ENCODE peak calls at places on chromosomes 1 and 21, in six cellular contexts. One of them, this sample, is unnamed.
A peak's percentile ranks its signal among the peaks of the same experiment; 100 is the strongest.

GRCh38 chr1:111786669-111787207 is 31.0 kb downstream of the DDX20 start:
- DNase-seq in A549: no peak
- DNase-seq in NB4: no peak
- DNase-seq in body of pancreas: no peak
- DNase-seq in testis: peak; percentile 21
- DNase-seq in tibial nerve: no peak
- DNase-seq in this sample: no peak

GRCh38 chr1:157147906-157148717 is 9.9 kb upstream of the ETV3 start:
- DNase-seq in A549: no peak
- DNase-seq in NB4: peak; percentile 62
- DNase-seq in body of pancreas: no peak
- DNase-seq in testis: no peak
- DNase-seq in tibial nerve: no peak
- DNase-seq in this sample: no peak

GRCh38 chr1:119935373-119935772 is 39.1 kb upstream of the ADAM30 start:
- DNase-seq in A549: no peak
- DNase-seq in NB4: no peak
- DNase-seq in body of pancreas: peak; percentile 60
- DNase-seq in testis: no peak
- DNase-seq in tibial nerve: no peak
- DNase-seq in this sample: no peak

GRCh38 chr21:44440241-44441040 is 14.9 kb upstream of the LRRC3 start:
- DNase-seq in A549: no peak
- DNase-seq in NB4: no peak
- DNase-seq in body of pancreas: no peak
- DNase-seq in testis: no peak
- DNase-seq in tibial nerve: no peak
- DNase-seq in this sample: no peak

GRCh38 chr21:37436180-37436579 is 69.6 kb downstream of the DYRK1A start:
- DNase-seq in A549: no peak
- DNase-seq in NB4: no peak
- DNase-seq in body of pancreas: no peak
- DNase-seq in testis: no peak
- DNase-seq in tibial nerve: no peak
- DNase-seq in this sample: no peak

GRCh38 chr1:225657462-225657989 is 4.6 kb upstream of the ENAH start:
- DNase-seq in A549: no peak
- DNase-seq in NB4: peak; percentile 60
- DNase-seq in body of pancreas: no peak
- DNase-seq in testis: no peak
- DNase-seq in tibial nerve: no peak
- DNase-seq in this sample: no peak

GRCh38 chr21:41043008-41043407 is 125.0 kb upstream of the BACE2 start:
- DNase-seq in A549: no peak
- DNase-seq in NB4: peak; percentile 16
- DNase-seq in body of pancreas: no peak
- DNase-seq in testis: no peak
- DNase-seq in tibial nerve: no peak
- DNase-seq in this sample: no peak

GRCh38 chr1:183646780-183647179 is 6.3 kb downstream of the APOBEC4 start:
- DNase-seq in A549: no peak
- DNase-seq in NB4: peak; percentile 19
- DNase-seq in body of pancreas: no peak
- DNase-seq in testis: no peak
- DNase-seq in tibial nerve: no peak
- DNase-seq in this sample: no peak

GRCh38 chr1:39170731-39171375 is 33.6 kb upstream of the MACF1 start:
- DNase-seq in A549: no peak
- DNase-seq in NB4: no peak
- DNase-seq in body of pancreas: peak; percentile 31
- DNase-seq in testis: no peak
- DNase-seq in tibial nerve: no peak
- DNase-seq in this sample: no peak

GRCh38 chr1:82449671-82450070 is 648.9 kb downstream of the ADGRL2 start:
- DNase-seq in A549: no peak
- DNase-seq in NB4: no peak
- DNase-seq in body of pancreas: no peak
- DNase-seq in testis: no peak
- DNase-seq in tibial nerve: no peak
- DNase-seq in this sample: no peak

GRCh38 chr1:28507247-28507645 is 1.4 kb downstream of the RCC1 start:
- DNase-seq in A549: no peak
- DNase-seq in NB4: peak; percentile 48
- DNase-seq in body of pancreas: no peak
- DNase-seq in testis: no peak
- DNase-seq in tibial nerve: no peak
- DNase-seq in this sample: peak; percentile 50

GRCh38 chr1:36924282-36924791 is 110.0 kb downstream of the GRIK3 start:
- DNase-seq in A549: no peak
- DNase-seq in NB4: peak; percentile 68
- DNase-seq in body of pancreas: peak; percentile 71
- DNase-seq in testis: peak; percentile 75
- DNase-seq in tibial nerve: peak; percentile 27
- DNase-seq in this sample: peak; percentile 59

GRCh38 chr1:17272641-17273040 is 23.7 kb downstream of the PADI3 start:
- DNase-seq in A549: no peak
- DNase-seq in NB4: no peak
- DNase-seq in body of pancreas: no peak
- DNase-seq in testis: no peak
- DNase-seq in tibial nerve: no peak
- DNase-seq in this sample: no peak

GRCh38 chr1:921011-921837 is 2.5 kb upstream of the SAMD11 start:
- DNase-seq in A549: peak; percentile 63
- DNase-seq in NB4: peak; percentile 84
- DNase-seq in body of pancreas: peak; percentile 78
- DNase-seq in testis: peak; percentile 68
- DNase-seq in tibial nerve: no peak
- DNase-seq in this sample: peak; percentile 69

GRCh38 chr1:21072721-21073120 is 104.0 kb downstream of the EIF4G3 start:
- DNase-seq in A549: no peak
- DNase-seq in NB4: no peak
- DNase-seq in body of pancreas: no peak
- DNase-seq in testis: no peak
- DNase-seq in tibial nerve: no peak
- DNase-seq in this sample: no peak

GRCh38 chr1:78491311-78492071 is 717 bp downstream of the PTGFR start:
- DNase-seq in A549: no peak
- DNase-seq in NB4: no peak
- DNase-seq in body of pancreas: peak; percentile 34
- DNase-seq in testis: peak; percentile 19
- DNase-seq in tibial nerve: peak; percentile 41
- DNase-seq in this sample: peak; percentile 66

GRCh38 chr21:44076316-44076715 is 30.9 kb upstream of the PWP2 start:
- DNase-seq in A549: no peak
- DNase-seq in NB4: no peak
- DNase-seq in body of pancreas: no peak
- DNase-seq in testis: no peak
- DNase-seq in tibial nerve: no peak
- DNase-seq in this sample: no peak

GRCh38 chr1:76871355-76871974 is 4.2 kb downstream of the ST6GALNAC5 start:
- DNase-seq in A549: no peak
- DNase-seq in NB4: no peak
- DNase-seq in body of pancreas: no peak
- DNase-seq in testis: no peak
- DNase-seq in tibial nerve: no peak
- DNase-seq in this sample: no peak

GRCh38 chr1:15076807-15077206 is 76.7 kb upstream of the TMEM51 start:
- DNase-seq in A549: no peak
- DNase-seq in NB4: no peak
- DNase-seq in body of pancreas: no peak
- DNase-seq in testis: no peak
- DNase-seq in tibial nerve: no peak
- DNase-seq in this sample: no peak

GRCh38 chr1:93608188-93609109 is 73.2 kb downstream of the BCAR3 start:
- DNase-seq in A549: no peak
- DNase-seq in NB4: no peak
- DNase-seq in body of pancreas: no peak
- DNase-seq in testis: no peak
- DNase-seq in tibial nerve: no peak
- DNase-seq in this sample: no peak

GRCh38 chr1:227297073-227297793 is 21.1 kb downstream of the CDC42BPA start:
- DNase-seq in A549: no peak
- DNase-seq in NB4: no peak
- DNase-seq in body of pancreas: no peak
- DNase-seq in testis: no peak
- DNase-seq in tibial nerve: no peak
- DNase-seq in this sample: no peak

GRCh38 chr1:247443641-247444040 is 14.3 kb downstream of the OR2B11 start:
- DNase-seq in A549: no peak
- DNase-seq in NB4: no peak
- DNase-seq in body of pancreas: no peak
- DNase-seq in testis: no peak
- DNase-seq in tibial nerve: no peak
- DNase-seq in this sample: no peak

GRCh38 chr1:1121611-1122077 is 5.8 kb upstream of the C1orf159 start:
- DNase-seq in A549: no peak
- DNase-seq in NB4: no peak
- DNase-seq in body of pancreas: no peak
- DNase-seq in testis: no peak
- DNase-seq in tibial nerve: no peak
- DNase-seq in this sample: no peak

GRCh38 chr1:153608742-153609584 is 4.0 kb downstream of the S100A16 start:
- DNase-seq in A549: peak; percentile 98
- DNase-seq in NB4: peak; percentile 82
- DNase-seq in body of pancreas: peak; percentile 46
- DNase-seq in testis: peak; percentile 93
- DNase-seq in tibial nerve: peak; percentile 72
- DNase-seq in this sample: peak; percentile 63

GRCh38 chr1:51661081-51661518 is 44.2 kb downstream of the OSBPL9 start:
- DNase-seq in A549: peak; percentile 23
- DNase-seq in NB4: no peak
- DNase-seq in body of pancreas: no peak
- DNase-seq in testis: no peak
- DNase-seq in tibial nerve: no peak
- DNase-seq in this sample: peak; percentile 33

GRCh38 chr1:15947382-15948090 is 28.4 kb downstream of the ZBTB17 start:
- DNase-seq in A549: no peak
- DNase-seq in NB4: no peak
- DNase-seq in body of pancreas: no peak
- DNase-seq in testis: no peak
- DNase-seq in tibial nerve: no peak
- DNase-seq in this sample: no peak

DNA sequence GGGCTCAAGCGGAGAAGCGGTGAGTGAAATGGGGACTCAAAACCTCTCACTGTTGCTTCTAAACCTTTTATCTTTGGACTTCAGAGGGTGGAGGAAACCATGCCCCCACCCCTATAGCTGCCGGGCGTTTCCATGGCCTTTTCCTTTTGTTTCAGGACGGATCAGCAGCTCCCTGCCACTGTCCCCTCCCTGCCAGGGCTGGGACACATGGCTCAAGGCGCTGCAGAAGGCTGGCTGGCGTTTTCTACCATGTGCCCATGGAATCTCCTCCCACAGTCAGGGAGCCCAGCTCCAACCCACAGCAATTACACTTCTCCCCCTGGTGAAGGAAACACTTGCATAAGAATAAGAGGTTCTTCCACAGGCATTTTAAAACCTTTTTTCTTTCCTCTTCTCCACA is 812.7 kb downstream of the PLA2G4A start:
- DNase-seq in A549: no peak
- DNase-seq in NB4: no peak
- DNase-seq in body of pancreas: no peak
- DNase-seq in testis: no peak
- DNase-seq in tibial nerve: no peak
- DNase-seq in this sample: no peak
- TF ChIP-seq POLR2A in A549: no peak
- TF ChIP-seq POLR2A in NB4: no peak
- TF ChIP-seq POLR2A in body of pancreas: no peak
- TF ChIP-seq POLR2A in testis: no peak
- TF ChIP-seq POLR2A in tibial nerve: no peak
- TF ChIP-seq POLR2A in this sample: no peak

GRCh38 chr21:42061866-42062542 is 9.1 kb upstream of the UMODL1 start:
- DNase-seq in A549: no peak
- DNase-seq in NB4: no peak
- DNase-seq in body of pancreas: no peak
- DNase-seq in testis: no peak
- DNase-seq in tibial nerve: no peak
- DNase-seq in this sample: no peak
- H3K4me3 ChIP-seq in A549: no peak overlapping the region
- H3K4me3 ChIP-seq in NB4: no peak overlapping the region
- H3K4me3 ChIP-seq in body of pancreas: no peak overlapping the region
- H3K4me3 ChIP-seq in testis: no peak overlapping the region
- H3K4me3 ChIP-seq in tibial nerve: no peak overlapping the region
- H3K4me3 ChIP-seq in this sample: no peak overlapping the region

GRCh38 chr1:65148548-65149390 is 766 bp downstream of the AK4 start:
- DNase-seq in A549: peak; percentile 38
- DNase-seq in NB4: peak; percentile 54
- DNase-seq in body of pancreas: peak; percentile 15
- DNase-seq in testis: peak; percentile 63
- DNase-seq in tibial nerve: peak; percentile 17
- DNase-seq in this sample: peak; percentile 16
- TF ChIP-seq POLR2A in A549: no peak
- TF ChIP-seq POLR2A in NB4: peak; percentile 54
- TF ChIP-seq POLR2A in body of pancreas: no peak
- TF ChIP-seq POLR2A in testis: no peak
- TF ChIP-seq POLR2A in tibial nerve: no peak
- TF ChIP-seq POLR2A in this sample: no peak

DNA sequence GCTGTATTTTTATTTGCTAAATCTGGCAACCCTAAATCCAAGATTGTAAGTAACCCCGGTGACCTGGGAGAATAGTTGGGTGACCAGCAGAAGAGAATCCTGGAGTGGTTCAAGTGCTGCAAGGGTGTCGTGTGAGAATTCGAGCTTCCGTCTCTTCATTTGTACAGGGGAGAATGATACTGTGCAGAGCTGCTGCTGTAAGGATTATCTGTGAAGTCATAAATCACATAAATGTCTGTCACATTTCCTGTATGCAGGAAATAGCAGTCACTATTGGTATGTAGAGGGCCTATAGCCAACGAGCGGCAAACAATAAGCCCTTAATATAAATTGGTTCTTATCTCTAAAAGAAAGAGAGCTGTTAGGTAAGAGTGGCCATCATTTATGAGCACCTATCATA is 90.7 kb downstream of the ATP1A1 start:
- DNase-seq in A549: no peak
- DNase-seq in NB4: no peak
- DNase-seq in body of pancreas: no peak
- DNase-seq in testis: no peak
- DNase-seq in tibial nerve: no peak
- DNase-seq in this sample: no peak
- H3K4me3 ChIP-seq in A549: no peak overlapping the region
- H3K4me3 ChIP-seq in NB4: no peak overlapping the region
- H3K4me3 ChIP-seq in body of pancreas: no peak overlapping the region
- H3K4me3 ChIP-seq in testis: no peak overlapping the region
- H3K4me3 ChIP-seq in tibial nerve: no peak overlapping the region
- H3K4me3 ChIP-seq in this sample: no peak overlapping the region

GRCh38 chr1:171343727-171344472 is 29.9 kb downstream of the FMO4 start:
- DNase-seq in A549: no peak
- DNase-seq in NB4: no peak
- DNase-seq in body of pancreas: peak; percentile 20
- DNase-seq in testis: no peak
- DNase-seq in tibial nerve: no peak
- DNase-seq in this sample: peak; percentile 70
- TF ChIP-seq POLR2A in A549: no peak
- TF ChIP-seq POLR2A in NB4: no peak
- TF ChIP-seq POLR2A in body of pancreas: no peak
- TF ChIP-seq POLR2A in testis: no peak
- TF ChIP-seq POLR2A in tibial nerve: no peak
- TF ChIP-seq POLR2A in this sample: no peak

GRCh38 chr1:32701951-32702598 is 495 bp downstream of the SYNC start:
- DNase-seq in A549: no peak
- DNase-seq in NB4: no peak
- DNase-seq in body of pancreas: peak; percentile 38
- DNase-seq in testis: peak; percentile 42
- DNase-seq in tibial nerve: no peak
- DNase-seq in this sample: peak; percentile 41
- H3K4me3 ChIP-seq in A549: peak overlapping the region; percentile 64
- H3K4me3 ChIP-seq in NB4: no peak overlapping the region
- H3K4me3 ChIP-seq in body of pancreas: peak overlapping the region; percentile 14
- H3K4me3 ChIP-seq in testis: peak overlapping the region; percentile 72
- H3K4me3 ChIP-seq in tibial nerve: peak overlapping the region; percentile 37
- H3K4me3 ChIP-seq in this sample: no peak overlapping the region